ENCODE peak calls at places on chromosomes 11 and 22, in nine cellular contexts. O, B, T, C, R, A, U, Q and Z are unnamed samples.

GRCh38 chr22:45376703-45377102 is 36.7 kb downstream of the SMC1B start:
- DNase-seq in O (no peak), B (peak; percentile 12), T (no peak), C (no peak), R (no peak), A (no peak), U (no peak), Q (peak; percentile 51), Z (no peak)

GRCh38 chr22:21054714-21055563 is 9.2 kb downstream of the LRRC74B start:
- DNase-seq in O (no peak), B (no peak), T (no peak), C (no peak), R (no peak), A (no peak), U (no peak), Q (no peak), Z (no peak)

GRCh38 chr11:68935066-68935465 is 31.4 kb downstream of the IGHMBP2 start:
- DNase-seq in O (no peak), B (no peak), T (no peak), C (no peak), R (no peak), A (no peak), U (no peak), Q (no peak), Z (no peak)

GRCh38 chr11:34223021-34223813 is 117.8 kb downstream of the NAT10 start:
- DNase-seq in O (no peak), B (peak; percentile 87), T (no peak), C (peak; percentile 35), R (no peak), A (no peak), U (peak; percentile 78), Q (peak; percentile 87), Z (no peak)

GRCh38 chr11:118194835-118195627 is 18.6 kb upstream of the SCN2B start:
- DNase-seq in O (peak; percentile 68), B (peak; percentile 74), T (no peak), C (peak; percentile 57), R (peak; percentile 25), A (no peak), U (no peak), Q (peak; percentile 77), Z (no peak)

GRCh38 chr11:12792590-12792989 is 118.4 kb downstream of the TEAD1 start:
- DNase-seq in O (no peak), B (peak; percentile 82), T (no peak), C (no peak), R (no peak), A (no peak), U (no peak), Q (no peak), Z (no peak)

GRCh38 chr22:24175160-24175808 is 6.0 kb upstream of the SUSD2 start:
- DNase-seq in O (peak; percentile 71), B (peak; percentile 75), T (peak; percentile 93), C (peak; percentile 84), R (no peak), A (peak; percentile 83), U (peak; percentile 89), Q (peak; percentile 92), Z (no peak)

GRCh38 chr11:45343988-45344387 is 57.8 kb upstream of the SYT13 start:
- DNase-seq in O (no peak), B (no peak), T (no peak), C (no peak), R (no peak), A (no peak), U (no peak), Q (no peak), Z (no peak)

GRCh38 chr11:93494341-93494740 is 48.9 kb downstream of the SMCO4 start:
- DNase-seq in O (no peak), B (peak; percentile 67), T (no peak), C (no peak), R (no peak), A (no peak), U (no peak), Q (no peak), Z (no peak)

GRCh38 chr22:39244496-39245129 is at the start of gene PDGFB:
- DNase-seq in O (peak; percentile 60), B (no peak), T (no peak), C (peak; percentile 59), R (no peak), A (no peak), U (no peak), Q (peak; percentile 65), Z (no peak)
- H3K4me3 ChIP-seq in O (peak within 1 kb of the TSS; percentile 54), B (peak within 1 kb of the TSS; percentile 22), T (peak within 1 kb of the TSS; percentile 52), C (peak within 1 kb of the TSS; percentile 36), R (no peak within 1 kb of the TSS), A (peak within 1 kb of the TSS; percentile 48), U (peak within 1 kb of the TSS; percentile 8), Q (no peak within 1 kb of the TSS), Z (no peak within 1 kb of the TSS)

GRCh38 chr11:1870326-1870696 is 17.4 kb downstream of the LSP1 start:
- DNase-seq in O (no peak), B (no peak), T (no peak), C (no peak), R (no peak), A (no peak), U (no peak), Q (peak; percentile 49), Z (no peak)

GRCh38 chr11:1867381-1867780 is 14.5 kb downstream of the LSP1 start:
- DNase-seq in O (no peak), B (no peak), T (no peak), C (no peak), R (no peak), A (no peak), U (no peak), Q (no peak), Z (no peak)

GRCh38 chr11:1868056-1868635 is 15.3 kb downstream of the LSP1 start:
- DNase-seq in O (no peak), B (no peak), T (no peak), C (no peak), R (no peak), A (no peak), U (no peak), Q (no peak), Z (no peak)

GRCh38 chr11:1869427-1870325 is 16.8 kb downstream of the LSP1 start:
- DNase-seq in O (peak; percentile 59), B (no peak), T (no peak), C (no peak), R (no peak), A (no peak), U (no peak), Q (peak; percentile 51), Z (no peak)

DNA sequence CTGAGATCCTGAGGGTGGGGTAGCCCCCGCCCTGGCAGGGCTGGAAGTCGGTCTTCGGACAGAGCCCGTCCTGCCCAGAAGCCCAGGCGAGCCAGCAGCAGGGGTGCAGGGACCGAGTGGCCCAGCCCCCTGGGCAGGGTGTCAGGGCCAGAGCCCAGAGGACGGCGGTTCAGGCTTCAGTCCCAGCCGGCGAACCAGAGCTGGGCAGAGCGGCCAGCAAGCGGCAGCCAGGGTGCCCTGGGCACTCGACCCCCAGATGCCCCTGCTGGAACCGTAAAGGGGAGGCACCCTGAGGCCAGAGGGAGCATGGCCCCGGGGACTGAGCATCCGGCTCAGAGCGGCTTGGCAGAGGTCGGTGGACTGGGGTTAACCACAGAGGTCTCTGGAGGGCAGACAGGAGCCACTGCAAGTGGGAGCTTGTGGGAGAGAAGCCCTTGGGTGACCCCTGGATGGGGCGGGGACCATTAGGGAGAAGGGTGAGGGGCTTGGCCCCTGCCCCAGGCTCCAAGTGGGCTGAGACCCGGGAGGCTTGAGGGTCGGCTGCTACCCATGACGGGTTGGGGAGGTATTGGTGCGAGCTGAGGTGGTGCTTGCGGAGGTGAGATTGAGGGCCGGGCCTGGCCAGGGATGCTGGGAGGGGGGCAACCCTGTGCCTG is 15.9 kb downstream of the LSP1 start:
- DNase-seq in O (no peak), B (no peak), T (no peak), C (no peak), R (no peak), A (no peak), U (no peak), Q (peak; percentile 66), Z (no peak)
- H3K4me3 ChIP-seq in O (no peak overlapping the region), B (no peak overlapping the region), T (no peak overlapping the region), C (no peak overlapping the region), R (no peak overlapping the region), A (no peak overlapping the region), U (no peak overlapping the region), Q (no peak overlapping the region), Z (no peak overlapping the region)

DNA sequence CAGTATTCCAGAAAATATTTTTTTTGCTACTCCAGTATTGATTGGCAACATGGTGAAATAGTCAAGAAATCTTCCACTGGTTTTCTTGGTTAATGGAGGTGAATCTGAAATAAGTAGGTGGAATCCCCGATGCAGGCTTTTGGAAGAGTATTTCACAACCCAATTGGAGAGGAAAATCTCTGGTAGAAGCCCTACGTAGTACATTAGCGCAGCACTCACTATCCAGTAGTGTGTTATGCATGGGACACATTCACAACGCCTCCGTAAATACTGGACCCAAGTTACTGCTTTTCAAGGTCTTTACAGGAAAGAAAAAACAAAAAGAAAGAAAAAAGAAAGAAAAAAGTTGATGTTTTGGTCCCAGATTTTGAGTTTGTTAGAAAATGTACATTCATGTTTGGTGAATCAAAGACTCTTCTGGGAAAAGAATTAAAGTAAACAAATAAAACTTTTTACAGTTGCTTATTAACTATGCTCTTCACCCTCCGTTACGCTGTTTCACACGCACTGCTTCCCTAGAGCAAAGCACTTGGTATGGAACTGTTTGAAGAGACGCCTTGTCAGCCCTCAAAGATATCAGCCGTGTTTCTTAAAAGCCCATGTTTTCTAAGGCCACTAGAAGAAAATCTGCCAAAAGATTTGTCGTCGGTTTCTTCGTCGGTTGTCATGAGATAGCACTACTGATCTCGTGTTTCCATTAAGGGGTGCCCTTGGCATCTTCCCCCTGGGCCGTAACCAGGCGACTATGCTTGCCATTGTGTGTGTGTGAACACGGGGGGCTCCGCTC is 170.4 kb upstream of the CTSC start:
- DNase-seq in O (no peak), B (no peak), T (no peak), C (peak; percentile 30), R (no peak), A (no peak), U (no peak), Q (no peak), Z (no peak)
- H3K4me3 ChIP-seq in O (peak overlapping the region; percentile 42), B (no peak overlapping the region), T (no peak overlapping the region), C (no peak overlapping the region), R (no peak overlapping the region), A (peak overlapping the region; percentile 29), U (no peak overlapping the region), Q (no peak overlapping the region), Z (no peak overlapping the region)

GRCh38 chr11:75011872-75012271 is 23.1 kb downstream of the NEU3 start:
- DNase-seq in O (no peak), B (no peak), T (no peak), C (no peak), R (no peak), A (no peak), U (no peak), Q (no peak), Z (no peak)
- H3K4me3 ChIP-seq in O (no peak overlapping the region), B (no peak overlapping the region), T (no peak overlapping the region), C (no peak overlapping the region), R (no peak overlapping the region), A (no peak overlapping the region), U (no peak overlapping the region), Q (no peak overlapping the region), Z (no peak overlapping the region)

GRCh38 chr11:76008474-76008873 is 193.5 kb downstream of the UVRAG start:
- DNase-seq in O (no peak), B (no peak), T (no peak), C (no peak), R (no peak), A (no peak), U (no peak), Q (no peak), Z (no peak)
- H3K4me3 ChIP-seq in O (no peak overlapping the region), B (no peak overlapping the region), T (no peak overlapping the region), C (no peak overlapping the region), R (no peak overlapping the region), A (no peak overlapping the region), U (no peak overlapping the region), Q (no peak overlapping the region), Z (no peak overlapping the region)